ENCODE peak calls at places on chromosomes 11 and 22, in six cellular contexts. P, U, L, W, E and G are unnamed samples. For H3K4me1, the result is how much of the 10 kb centered on the place peaks cover.

GRCh38 chr11:115939726-115940421 is 435.7 kb upstream of the CADM1 start:
- DNase-seq in P (no peak), U (no peak), L (no peak), W (no peak), E (no peak), G (no peak)

GRCh38 chr11:44172966-44173365 is 77.5 kb downstream of the EXT2 start:
- DNase-seq in P (no peak), U (no peak), L (no peak), W (no peak), E (no peak), G (no peak)

GRCh38 chr22:49775191-49776052 is 52.3 kb downstream of the BRD1 start:
- DNase-seq in P (no peak), U (no peak), L (no peak), W (no peak), E (no peak), G (no peak)

GRCh38 chr11:3939211-3939610 is 83.7 kb downstream of the STIM1 start:
- DNase-seq in P (no peak), U (no peak), L (peak), W (peak), E (no peak), G (no peak)

GRCh38 chr11:134032501-134033091 is 36.3 kb upstream of the JAM3 start:
- DNase-seq in P (no peak), U (no peak), L (no peak), W (no peak), E (no peak), G (no peak)

GRCh38 chr11:116499396-116500001 is 273.3 kb downstream of the BUD13 start:
- DNase-seq in P (peak), U (peak), L (peak), W (peak), E (peak), G (peak)

GRCh38 chr11:80330302-80330701 is 889.5 kb upstream of the TENM4 start:
- DNase-seq in P (no peak), U (no peak), L (peak), W (peak), E (no peak), G (no peak)

GRCh38 chr11:123371506-123372297 is 58.4 kb upstream of the GRAMD1B start:
- DNase-seq in P (no peak), U (no peak), L (no peak), W (no peak), E (no peak), G (no peak)

GRCh38 chr22:19880786-19881569 is 26.3 kb upstream of the GNB1L start:
- DNase-seq in P (peak), U (peak), L (peak), W (peak), E (peak), G (peak)

GRCh38 chr22:39284983-39285382 is 34.4 kb downstream of the RPL3 start:
- DNase-seq in P (no peak), U (no peak), L (no peak), W (no peak), E (no peak), G (no peak)

GRCh38 chr11:45500457-45500856 is 165.0 kb downstream of the CHST1 start:
- DNase-seq in P (peak), U (peak), L (no peak), W (no peak), E (no peak), G (no peak)

GRCh38 chr11:70466154-70466553 is 67.8 kb downstream of the CTTN start:
- DNase-seq in P (no peak), U (peak), L (peak), W (peak), E (no peak), G (peak)

GRCh38 chr22:39473856-39474255 is 17.0 kb downstream of the MGAT3 start:
- DNase-seq in P (no peak), U (no peak), L (no peak), W (no peak), E (no peak), G (no peak)

GRCh38 chr11:111438168-111438567 is 59.1 kb upstream of the POU2AF1 start:
- DNase-seq in P (no peak), U (no peak), L (no peak), W (no peak), E (no peak), G (no peak)

GRCh38 chr22:29144786-29145160 is 60.9 kb upstream of the EMID1 start:
- DNase-seq in P (no peak), U (no peak), L (no peak), W (no peak), E (no peak), G (no peak)

GRCh38 chr11:19350093-19350665 is 109.4 kb upstream of the E2F8 start:
- DNase-seq in P (no peak), U (no peak), L (no peak), W (no peak), E (no peak), G (no peak)

GRCh38 chr11:848988-849824 is 6.6 kb downstream of the TSPAN4 start:
- DNase-seq in P (no peak), U (no peak), L (no peak), W (peak), E (no peak), G (no peak)

GRCh38 chr11:472816-473215 is 22.7 kb downstream of the PTDSS2 start:
- DNase-seq in P (no peak), U (no peak), L (no peak), W (no peak), E (no peak), G (no peak)

GRCh38 chr11:108218455-108218854 is 4.0 kb downstream of the NPAT start:
- DNase-seq in P (no peak), U (no peak), L (peak), W (peak), E (no peak), G (no peak)

GRCh38 chr22:19178065-19178658 is 374 bp downstream of the SLC25A1 start:
- DNase-seq in P (peak), U (peak), L (peak), W (peak), E (no peak), G (peak)

GRCh38 chr11:113395782-113396336 is 8.3 kb downstream of the ANKK1 start:
- DNase-seq in P (no peak), U (no peak), L (no peak), W (no peak), E (no peak), G (no peak)

GRCh38 chr11:7628660-7629059 is 44.6 kb downstream of the CYB5R2 start:
- DNase-seq in P (no peak), U (no peak), L (no peak), W (no peak), E (no peak), G (no peak)

GRCh38 chr11:120565436-120566155 is 54.0 kb downstream of the GRIK4 start:
- DNase-seq in P (no peak), U (peak), L (no peak), W (peak), E (no peak), G (no peak)

GRCh38 chr22:42857845-42858481 is 890 bp upstream of the ARFGAP3 start:
- DNase-seq in P (no peak), U (no peak), L (no peak), W (no peak), E (no peak), G (no peak)

GRCh38 chr11:69380921-69381581 is 87.1 kb downstream of the MYEOV start:
- DNase-seq in P (no peak), U (no peak), L (no peak), W (no peak), E (no peak), G (no peak)

GRCh38 chr22:41339823-41340222 is 38.5 kb downstream of the ZC3H7B start:
- DNase-seq in P (no peak), U (no peak), L (no peak), W (no peak), E (no peak), G (no peak)

GRCh38 chr22:39954584-39955055 is 5.6 kb upstream of the TMA7B start:
- DNase-seq in P (no peak), U (no peak), L (peak), W (peak), E (no peak), G (no peak)

GRCh38 chr22:31753005-31753633 is 700 bp upstream of the DEPDC5 start:
- DNase-seq in P (peak), U (peak), L (no peak), W (peak), E (no peak), G (peak)

GRCh38 chr11:76880314-76880713 is 19.6 kb downstream of the ACER3 start:
- DNase-seq in P (no peak), U (no peak), L (no peak), W (no peak), E (no peak), G (no peak)

GRCh38 chr11:70569996-70570692 is 171.8 kb downstream of the CTTN start:
- DNase-seq in P (no peak), U (no peak), L (no peak), W (no peak), E (no peak), G (no peak)

GRCh38 chr11:77188912-77189491 is 61.0 kb downstream of the MYO7A start:
- DNase-seq in P (no peak), U (no peak), L (no peak), W (no peak), E (no peak), G (peak)

GRCh38 chr11:20873054-20873453 is 203.7 kb downstream of the NELL1 start:
- DNase-seq in P (peak), U (peak), L (no peak), W (no peak), E (peak), G (peak)

GRCh38 chr11:74019860-74020259 is 11.0 kb upstream of the UCP3 start:
- DNase-seq in P (no peak), U (no peak), L (peak), W (no peak), E (no peak), G (no peak)

GRCh38 chr11:1152316-1153104 is 5.2 kb upstream of the MUC5AC start:
- DNase-seq in P (no peak), U (no peak), L (peak), W (peak), E (no peak), G (peak)

GRCh38 chr11:116696381-116696941 is 76.3 kb downstream of the BUD13 start:
- DNase-seq in P (no peak), U (peak), L (no peak), W (no peak), E (no peak), G (peak)

GRCh38 chr11:31872074-31872440 is 60.9 kb upstream of the PAX6 start:
- DNase-seq in P (no peak), U (no peak), L (peak), W (no peak), E (no peak), G (no peak)

DNA sequence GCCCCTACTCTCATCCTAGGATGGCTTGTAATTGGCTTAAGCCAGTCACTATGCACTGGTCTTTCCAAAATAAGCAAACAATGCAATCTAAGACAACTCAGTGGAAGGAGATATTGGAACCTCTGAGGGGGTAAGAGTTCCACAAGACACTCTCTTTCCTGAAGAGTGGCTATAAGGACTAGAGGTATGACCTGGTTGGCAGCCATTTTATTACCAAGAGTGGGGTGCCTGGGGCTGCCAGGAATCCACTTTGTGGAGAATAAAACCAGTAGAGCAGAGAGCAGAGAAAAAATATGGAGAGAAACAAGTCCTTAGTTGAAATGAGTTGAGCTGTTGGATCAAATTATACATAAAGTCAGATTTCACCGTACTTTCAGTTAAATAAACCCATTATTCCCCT is 38.8 kb upstream of the CAPRIN1 start:
- DNase-seq in P (no peak), U (no peak), L (no peak), W (no peak), E (no peak), G (no peak)
- H3K4me3 ChIP-seq in P (no peak), U (no peak), L (no peak), W (no peak), E (no peak), G (no peak)

GRCh38 chr22:27418261-27418660 is 383.3 kb downstream of the MN1 start:
- DNase-seq in P (no peak), U (no peak), L (no peak), W (no peak), E (no peak), G (no peak)
- H3K4me1 ChIP-seq in P (under half), U (under half), L (under half), W (under half), E (under half), G (under half)

GRCh38 chr11:65500262-65501004 is 1.6 kb downstream of the MALAT1 start:
- DNase-seq in P (no peak), U (peak), L (peak), W (peak), E (no peak), G (peak)
- H2BK5ac ChIP-seq in P (no peak), U (no peak), L (peak), W (peak), E (no peak), G (peak)

GRCh38 chr11:61164610-61165424 is 3.6 kb upstream of the VPS37C start:
- DNase-seq in P (no peak), U (peak), L (no peak), W (no peak), E (no peak), G (no peak)

GRCh38 chr11:61160487-61161189 is 588 bp downstream of the VPS37C start:
- DNase-seq in P (no peak), U (peak), L (no peak), W (peak), E (no peak), G (no peak)

GRCh38 chr11:61161190-61162091 is at the start of gene VPS37C:
- DNase-seq in P (peak), U (peak), L (peak), W (peak), E (peak), G (peak)

GRCh38 chr11:61162092-61162935 is 1.1 kb upstream of the VPS37C start:
- DNase-seq in P (no peak), U (peak), L (peak), W (peak), E (no peak), G (peak)

GRCh38 chr11:61163714-61164609 is 2.7 kb upstream of the VPS37C start:
- DNase-seq in P (no peak), U (no peak), L (no peak), W (no peak), E (no peak), G (peak)
- H3K4me3 ChIP-seq in P (no peak), U (no peak), L (no peak), W (no peak), E (no peak), G (no peak)